ENCODE peak calls at places on chromosome X, in seven cellular contexts. One of them, this sample, is unnamed.

GRCh38 chrX:2220829-2221567 is 279.8 kb downstream of the DHRSX start:
- DNase-seq in prostate gland: no peak
- DNase-seq in cardiac muscle cell: no peak
- DNase-seq in fibroblast of lung: no peak
- DNase-seq in sigmoid colon: no peak
- DNase-seq in ascending aorta: no peak
- DNase-seq in choroid plexus epithelial cell: no peak
- DNase-seq in this sample: no peak

GRCh38 chrX:74514384-74514783 is 93.1 kb downstream of the SLC16A2 start:
- DNase-seq in cardiac muscle cell: peak
- DNase-seq in ascending aorta: no peak
- DNase-seq in prostate gland: no peak
- DNase-seq in sigmoid colon: no peak
- DNase-seq in choroid plexus epithelial cell: peak
- DNase-seq in fibroblast of lung: no peak
- DNase-seq in this sample: no peak

GRCh38 chrX:39144965-39145364 is 343.7 kb downstream of the MID1IP1 start:
- DNase-seq in ascending aorta: no peak
- DNase-seq in sigmoid colon: no peak
- DNase-seq in choroid plexus epithelial cell: no peak
- DNase-seq in cardiac muscle cell: no peak
- DNase-seq in fibroblast of lung: no peak
- DNase-seq in prostate gland: no peak
- DNase-seq in this sample: no peak

GRCh38 chrX:48835524-48836329 is at the start of gene PCSK1N:
- DNase-seq in prostate gland: no peak
- DNase-seq in cardiac muscle cell: no peak
- DNase-seq in ascending aorta: no peak
- DNase-seq in sigmoid colon: no peak
- DNase-seq in fibroblast of lung: no peak
- DNase-seq in choroid plexus epithelial cell: no peak
- DNase-seq in this sample: no peak

GRCh38 chrX:53716328-53717088 is 30.0 kb upstream of the HUWE1 start:
- DNase-seq in fibroblast of lung: peak
- DNase-seq in ascending aorta: no peak
- DNase-seq in sigmoid colon: no peak
- DNase-seq in cardiac muscle cell: no peak
- DNase-seq in prostate gland: no peak
- DNase-seq in choroid plexus epithelial cell: peak
- DNase-seq in this sample: peak

GRCh38 chrX:153582896-153583295 is 16.0 kb downstream of the CCNQ start:
- DNase-seq in fibroblast of lung: peak
- DNase-seq in cardiac muscle cell: no peak
- DNase-seq in sigmoid colon: no peak
- DNase-seq in prostate gland: peak
- DNase-seq in ascending aorta: no peak
- DNase-seq in choroid plexus epithelial cell: peak
- DNase-seq in this sample: no peak

GRCh38 chrX:96984538-96984937 is 100.8 kb downstream of the RPA4 start:
- DNase-seq in sigmoid colon: no peak
- DNase-seq in cardiac muscle cell: no peak
- DNase-seq in choroid plexus epithelial cell: peak
- DNase-seq in fibroblast of lung: peak
- DNase-seq in ascending aorta: no peak
- DNase-seq in prostate gland: no peak
- DNase-seq in this sample: no peak

GRCh38 chrX:107567370-107567769 is 60.9 kb upstream of the PRPS1 start:
- DNase-seq in cardiac muscle cell: no peak
- DNase-seq in prostate gland: no peak
- DNase-seq in ascending aorta: no peak
- DNase-seq in fibroblast of lung: no peak
- DNase-seq in sigmoid colon: no peak
- DNase-seq in choroid plexus epithelial cell: no peak
- DNase-seq in this sample: no peak

GRCh38 chrX:16771483-16772398 is 14.5 kb upstream of the TXLNG start:
- DNase-seq in choroid plexus epithelial cell: peak
- DNase-seq in prostate gland: no peak
- DNase-seq in cardiac muscle cell: peak
- DNase-seq in ascending aorta: no peak
- DNase-seq in fibroblast of lung: peak
- DNase-seq in sigmoid colon: no peak
- DNase-seq in this sample: peak

GRCh38 chrX:56726609-56727008 is 2.4 kb upstream of the NBDY start:
- DNase-seq in ascending aorta: no peak
- DNase-seq in cardiac muscle cell: peak
- DNase-seq in fibroblast of lung: peak
- DNase-seq in sigmoid colon: no peak
- DNase-seq in choroid plexus epithelial cell: peak
- DNase-seq in prostate gland: peak
- DNase-seq in this sample: peak

GRCh38 chrX:138711399-138712347 is at the start of gene FGF13:
- DNase-seq in prostate gland: peak
- DNase-seq in ascending aorta: peak
- DNase-seq in fibroblast of lung: peak
- DNase-seq in choroid plexus epithelial cell: no peak
- DNase-seq in sigmoid colon: peak
- DNase-seq in cardiac muscle cell: peak
- DNase-seq in this sample: no peak

GRCh38 chrX:75155454-75155829 is 641 bp downstream of the ABCB7 start:
- DNase-seq in ascending aorta: no peak
- DNase-seq in prostate gland: no peak
- DNase-seq in choroid plexus epithelial cell: peak
- DNase-seq in fibroblast of lung: peak
- DNase-seq in cardiac muscle cell: no peak
- DNase-seq in sigmoid colon: no peak
- DNase-seq in this sample: peak

GRCh38 chrX:147838465-147839131 is 73.1 kb upstream of the FMR1 start:
- DNase-seq in prostate gland: no peak
- DNase-seq in choroid plexus epithelial cell: peak
- DNase-seq in fibroblast of lung: peak
- DNase-seq in cardiac muscle cell: no peak
- DNase-seq in ascending aorta: no peak
- DNase-seq in sigmoid colon: no peak
- DNase-seq in this sample: no peak

GRCh38 chrX:134634691-134635090 is 23.6 kb downstream of the PLAC1 start:
- DNase-seq in fibroblast of lung: peak
- DNase-seq in sigmoid colon: no peak
- DNase-seq in choroid plexus epithelial cell: no peak
- DNase-seq in prostate gland: no peak
- DNase-seq in ascending aorta: no peak
- DNase-seq in cardiac muscle cell: no peak
- DNase-seq in this sample: peak

GRCh38 chrX:108270280-108270679 is 167.9 kb downstream of the COL4A6 start:
- DNase-seq in choroid plexus epithelial cell: peak
- DNase-seq in prostate gland: peak
- DNase-seq in sigmoid colon: no peak
- DNase-seq in cardiac muscle cell: no peak
- DNase-seq in fibroblast of lung: no peak
- DNase-seq in ascending aorta: no peak
- DNase-seq in this sample: no peak

GRCh38 chrX:86137071-86137470 is 11.2 kb upstream of the DACH2 start:
- DNase-seq in choroid plexus epithelial cell: peak
- DNase-seq in prostate gland: no peak
- DNase-seq in ascending aorta: no peak
- DNase-seq in cardiac muscle cell: no peak
- DNase-seq in fibroblast of lung: no peak
- DNase-seq in sigmoid colon: no peak
- DNase-seq in this sample: no peak

GRCh38 chrX:34300871-34301270 is 168.8 kb upstream of the FAM47A start:
- DNase-seq in sigmoid colon: no peak
- DNase-seq in fibroblast of lung: peak
- DNase-seq in ascending aorta: no peak
- DNase-seq in cardiac muscle cell: peak
- DNase-seq in prostate gland: peak
- DNase-seq in choroid plexus epithelial cell: peak
- DNase-seq in this sample: peak

DNA sequence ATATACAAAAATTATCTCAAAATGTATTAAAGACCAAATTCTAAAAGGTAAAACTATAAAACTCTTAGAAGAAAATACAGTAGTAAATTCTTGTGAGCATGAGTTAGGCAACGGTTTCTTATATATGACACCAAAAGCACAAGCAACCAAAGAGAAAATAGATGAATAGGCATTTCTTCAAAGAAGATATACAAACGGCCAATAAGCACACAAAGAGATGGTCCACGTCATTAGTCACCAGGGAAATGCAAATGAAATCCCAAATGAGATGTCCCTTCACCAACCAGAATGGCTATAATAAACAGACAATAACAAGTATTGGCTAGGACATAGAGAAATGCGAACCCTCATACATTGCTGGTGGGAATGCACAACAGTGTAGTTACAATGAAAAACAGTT is 44.5 kb downstream of the RAB33A start:
- DNase-seq in cardiac muscle cell: no peak
- DNase-seq in fibroblast of lung: peak
- DNase-seq in prostate gland: no peak
- DNase-seq in choroid plexus epithelial cell: peak
- DNase-seq in sigmoid colon: no peak
- DNase-seq in ascending aorta: no peak
- DNase-seq in this sample: peak
- H3K4me3 ChIP-seq in cardiac muscle cell: no peak
- H3K4me3 ChIP-seq in fibroblast of lung: no peak
- H3K4me3 ChIP-seq in prostate gland: no peak
- H3K4me3 ChIP-seq in choroid plexus epithelial cell: no peak
- H3K4me3 ChIP-seq in sigmoid colon: no peak
- H3K4me3 ChIP-seq in ascending aorta: no peak
- H3K4me3 ChIP-seq in this sample: no peak

GRCh38 chrX:70995338-70995737 is 64.4 kb upstream of the SLC7A3 start:
- DNase-seq in ascending aorta: no peak
- DNase-seq in prostate gland: no peak
- DNase-seq in cardiac muscle cell: no peak
- DNase-seq in sigmoid colon: no peak
- DNase-seq in choroid plexus epithelial cell: no peak
- DNase-seq in fibroblast of lung: no peak
- DNase-seq in this sample: no peak

GRCh38 chrX:71000139-71000538 is 68.0 kb downstream of the SNX12 start:
- DNase-seq in prostate gland: no peak
- DNase-seq in fibroblast of lung: no peak
- DNase-seq in ascending aorta: no peak
- DNase-seq in sigmoid colon: no peak
- DNase-seq in choroid plexus epithelial cell: no peak
- DNase-seq in cardiac muscle cell: no peak
- DNase-seq in this sample: no peak

GRCh38 chrX:70998402-70999027 is 67.6 kb upstream of the SLC7A3 start:
- DNase-seq in sigmoid colon: no peak
- DNase-seq in fibroblast of lung: peak
- DNase-seq in ascending aorta: no peak
- DNase-seq in prostate gland: peak
- DNase-seq in choroid plexus epithelial cell: peak
- DNase-seq in cardiac muscle cell: peak
- DNase-seq in this sample: peak
- TF ChIP-seq CTCF in sigmoid colon: no peak
- TF ChIP-seq CTCF in fibroblast of lung: peak
- TF ChIP-seq CTCF in ascending aorta: no peak
- TF ChIP-seq CTCF in prostate gland: peak
- TF ChIP-seq CTCF in choroid plexus epithelial cell: peak
- TF ChIP-seq CTCF in cardiac muscle cell: peak
- TF ChIP-seq CTCF in this sample: peak

DNA sequence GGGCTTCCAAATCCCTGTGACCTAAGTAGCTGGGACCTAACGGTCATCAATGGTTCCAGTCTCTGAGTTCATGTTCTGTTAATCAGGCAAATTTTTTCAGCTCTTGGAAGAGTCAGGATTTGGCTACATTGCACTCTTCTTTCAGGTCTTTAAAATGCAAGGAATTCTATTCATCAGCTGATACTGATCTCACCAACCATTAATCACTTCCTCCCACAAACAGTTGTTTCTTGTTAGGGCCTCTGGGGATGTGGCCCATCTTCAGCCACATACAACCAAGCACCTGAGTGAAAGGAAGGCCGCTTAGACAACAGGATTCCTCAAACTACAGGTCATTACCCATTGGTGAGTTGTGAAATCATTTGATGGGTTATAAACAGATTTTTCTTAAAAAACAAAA is 71.7 kb downstream of the FANCB start:
- DNase-seq in fibroblast of lung: no peak
- DNase-seq in cardiac muscle cell: no peak
- DNase-seq in ascending aorta: no peak
- DNase-seq in choroid plexus epithelial cell: no peak
- DNase-seq in prostate gland: no peak
- DNase-seq in sigmoid colon: no peak
- DNase-seq in this sample: peak
- H3K4me3 ChIP-seq in fibroblast of lung: no peak
- H3K4me3 ChIP-seq in cardiac muscle cell: no peak
- H3K4me3 ChIP-seq in ascending aorta: no peak
- H3K4me3 ChIP-seq in choroid plexus epithelial cell: no peak
- H3K4me3 ChIP-seq in prostate gland: no peak
- H3K4me3 ChIP-seq in sigmoid colon: no peak
- H3K4me3 ChIP-seq in this sample: no peak

GRCh38 chrX:119194631-119195030 is 41.5 kb upstream of the PGRMC1 start:
- DNase-seq in prostate gland: no peak
- DNase-seq in fibroblast of lung: peak
- DNase-seq in cardiac muscle cell: peak
- DNase-seq in sigmoid colon: no peak
- DNase-seq in choroid plexus epithelial cell: peak
- DNase-seq in ascending aorta: no peak
- DNase-seq in this sample: peak
- TF ChIP-seq CTCF in prostate gland: no peak
- TF ChIP-seq CTCF in fibroblast of lung: peak
- TF ChIP-seq CTCF in cardiac muscle cell: peak
- TF ChIP-seq CTCF in sigmoid colon: no peak
- TF ChIP-seq CTCF in choroid plexus epithelial cell: peak
- TF ChIP-seq CTCF in ascending aorta: no peak
- TF ChIP-seq CTCF in this sample: peak

DNA sequence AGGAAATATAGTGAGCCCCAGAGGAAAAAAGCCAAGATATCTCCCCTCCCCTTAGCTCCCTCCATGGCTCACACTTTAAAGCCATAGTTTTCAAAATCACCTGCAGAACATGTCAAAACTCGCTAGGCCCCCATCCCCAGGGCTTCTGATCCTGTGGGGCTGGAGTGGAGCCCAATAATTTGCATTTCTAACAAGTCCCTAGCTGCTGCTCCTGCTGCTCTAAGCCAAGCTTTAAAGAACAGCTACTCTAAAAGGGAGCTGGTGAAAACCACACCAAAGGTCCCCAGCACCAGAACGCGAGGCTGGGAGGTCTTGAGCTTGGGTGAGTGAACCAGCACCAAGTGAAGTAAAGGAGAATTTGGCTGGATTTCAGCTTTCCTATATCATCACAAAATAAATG is 237.1 kb downstream of the ZNF674 start:
- DNase-seq in sigmoid colon: no peak
- DNase-seq in fibroblast of lung: no peak
- DNase-seq in prostate gland: no peak
- DNase-seq in cardiac muscle cell: no peak
- DNase-seq in choroid plexus epithelial cell: no peak
- DNase-seq in ascending aorta: no peak
- DNase-seq in this sample: no peak
- H3K4me3 ChIP-seq in sigmoid colon: no peak
- H3K4me3 ChIP-seq in fibroblast of lung: no peak
- H3K4me3 ChIP-seq in prostate gland: no peak
- H3K4me3 ChIP-seq in cardiac muscle cell: no peak
- H3K4me3 ChIP-seq in choroid plexus epithelial cell: no peak
- H3K4me3 ChIP-seq in ascending aorta: no peak
- H3K4me3 ChIP-seq in this sample: no peak

GRCh38 chrX:24515447-24515846 is 50.4 kb downstream of the PDK3 start:
- DNase-seq in cardiac muscle cell: peak
- DNase-seq in fibroblast of lung: peak
- DNase-seq in sigmoid colon: no peak
- DNase-seq in prostate gland: no peak
- DNase-seq in choroid plexus epithelial cell: peak
- DNase-seq in ascending aorta: no peak
- DNase-seq in this sample: peak
- TF ChIP-seq CTCF in cardiac muscle cell: peak
- TF ChIP-seq CTCF in fibroblast of lung: no peak
- TF ChIP-seq CTCF in sigmoid colon: no peak
- TF ChIP-seq CTCF in prostate gland: peak
- TF ChIP-seq CTCF in choroid plexus epithelial cell: peak
- TF ChIP-seq CTCF in ascending aorta: no peak
- TF ChIP-seq CTCF in this sample: peak

This sample was measured in fibroblast of the aortic adventitia.